ENCODE peak calls at places on chromosomes 2 and 18, in five cellular contexts. T is H9, N is mesenchymal stem cell, F is IMR-90, O is neuronal stem cell. J is an unnamed sample.

GRCh38 chr2:65630643-65631042 is 198.2 kb upstream of the SPRED2 start:
- DNase-seq in T (no peak), N (peak), F (peak), O (no peak), J (peak)

GRCh38 chr18:73511751-73512525 is 635.7 kb downstream of the FBXO15 start:
- DNase-seq in T (no peak), N (peak), F (peak), O (no peak), J (no peak)

GRCh38 chr18:74288730-74289129 is 3.0 kb downstream of the CYB5A start:
- DNase-seq in T (no peak), N (peak), F (no peak), O (no peak), J (peak)

GRCh38 chr2:8138923-8139667 is 542.8 kb upstream of the ID2 start:
- DNase-seq in T (no peak), N (peak), F (peak), O (no peak), J (no peak)

GRCh38 chr18:9681217-9681616 is 26.9 kb upstream of the RAB31 start:
- DNase-seq in T (no peak), N (no peak), F (no peak), O (no peak), J (no peak)

GRCh38 chr2:185142677-185143076 is 544.3 kb downstream of the ZNF804A start:
- DNase-seq in T (no peak), N (no peak), F (no peak), O (no peak), J (no peak)

GRCh38 chr2:190343170-190343499 is 254 bp upstream of the INPP1 start:
- DNase-seq in T (peak), N (no peak), F (no peak), O (no peak), J (peak)

GRCh38 chr2:37376421-37377186 is 32.2 kb downstream of the QPCT start:
- DNase-seq in T (no peak), N (no peak), F (peak), O (no peak), J (no peak)

GRCh38 chr2:127536707-127537106 is 1.2 kb downstream of the MYO7B start:
- DNase-seq in T (no peak), N (no peak), F (no peak), O (no peak), J (no peak)

GRCh38 chr2:201116115-201116958 is at the start of gene CFLAR:
- DNase-seq in T (peak), N (peak), F (peak), O (no peak), J (peak)

GRCh38 chr2:172995323-172996244 is 80.1 kb upstream of the MAP3K20 start:
- DNase-seq in T (no peak), N (peak), F (peak), O (no peak), J (peak)

GRCh38 chr2:225272173-225272572 is 127.3 kb upstream of the NYAP2 start:
- DNase-seq in T (no peak), N (no peak), F (no peak), O (no peak), J (no peak)

GRCh38 chr18:286515-287310 is 18.9 kb upstream of the THOC1 start:
- DNase-seq in T (no peak), N (peak), F (peak), O (no peak), J (no peak)

GRCh38 chr2:74290066-74290465 is 53.1 kb downstream of the SLC4A5 start:
- DNase-seq in T (no peak), N (no peak), F (no peak), O (no peak), J (peak)

GRCh38 chr2:49186050-49186648 is 31.8 kb upstream of the FSHR start:
- DNase-seq in T (no peak), N (no peak), F (no peak), O (no peak), J (no peak)

GRCh38 chr18:38940863-38941531 is 1375.4 kb upstream of the CELF4 start:
- DNase-seq in T (no peak), N (peak), F (peak), O (no peak), J (peak)

GRCh38 chr2:188963738-188964137 is 10.4 kb upstream of the COL3A1 start:
- DNase-seq in T (no peak), N (peak), F (no peak), O (no peak), J (no peak)

GRCh38 chr2:55395724-55396605 is 23.7 kb downstream of the CCDC88A start:
- DNase-seq in T (no peak), N (no peak), F (no peak), O (no peak), J (no peak)

GRCh38 chr2:227406177-227407031 is 18.7 kb upstream of the SCYGR1 start:
- DNase-seq in T (peak), N (peak), F (peak), O (peak), J (peak)

GRCh38 chr18:43161528-43161927 is 46.0 kb upstream of the RIT2 start:
- DNase-seq in T (no peak), N (peak), F (peak), O (no peak), J (no peak)

GRCh38 chr2:72140621-72140960 is 7.1 kb downstream of the CYP26B1 start:
- DNase-seq in T (no peak), N (no peak), F (no peak), O (no peak), J (no peak)

GRCh38 chr2:38823386-38823785 is 45.4 kb downstream of the GEMIN6 start:
- DNase-seq in T (no peak), N (no peak), F (no peak), O (no peak), J (no peak)

GRCh38 chr2:242051440-242051839 is 181.9 kb downstream of the RTP5 start:
- DNase-seq in T (no peak), N (no peak), F (no peak), O (no peak), J (no peak)

GRCh38 chr18:53416985-53417384 is 807.5 kb downstream of the MBD2 start:
- DNase-seq in T (no peak), N (peak), F (no peak), O (peak), J (peak)

GRCh38 chr2:191824403-191824802 is 22.5 kb downstream of the CAVIN2 start:
- DNase-seq in T (no peak), N (no peak), F (peak), O (no peak), J (no peak)

GRCh38 chr2:69013837-69014796 is 1.1 kb downstream of the ANTXR1 start:
- DNase-seq in T (no peak), N (peak), F (peak), O (no peak), J (peak)
- H2BK15ac ChIP-seq in T (no peak), N (peak), F (no peak), O (no peak), J (no peak)

GRCh38 chr2:25673170-25674002 is at the start of gene DTNB:
- DNase-seq in T (peak), N (peak), F (peak), O (peak), J (peak)
- H2BK15ac ChIP-seq in T (no peak), N (peak), F (no peak), O (peak), J (no peak)

DNA sequence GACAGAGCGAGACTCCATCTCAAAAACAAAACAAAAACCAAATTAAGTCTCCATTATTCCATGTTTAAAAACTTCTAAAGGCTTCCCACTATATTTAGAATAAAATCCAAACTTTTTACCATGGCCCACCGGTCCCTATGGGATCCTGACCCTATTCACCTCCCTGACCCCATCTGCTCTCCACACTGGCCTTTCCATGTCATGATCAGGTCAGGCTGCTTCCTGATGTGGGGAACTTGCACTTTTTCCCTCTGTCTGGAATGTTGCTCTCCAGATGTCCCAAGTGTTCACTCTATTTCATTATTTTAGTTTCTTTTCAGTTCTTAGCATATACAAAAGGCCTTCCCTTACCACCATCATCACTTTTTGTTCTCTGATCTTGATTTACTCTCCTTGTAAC is 7.5 kb upstream of the MTA3 start:
- DNase-seq in T (no peak), N (peak), F (no peak), O (no peak), J (no peak)
- H2BK15ac ChIP-seq in T (no peak), N (no peak), F (no peak), O (no peak), J (no peak)

GRCh38 chr2:235229236-235229635 is 264.6 kb upstream of the AGAP1 start:
- DNase-seq in T (no peak), N (no peak), F (no peak), O (no peak), J (no peak)
- H2BK15ac ChIP-seq in T (no peak), N (no peak), F (no peak), O (no peak), J (no peak)

GRCh38 chr18:63309422-63309821 is 10.1 kb downstream of the BCL2 start:
- DNase-seq in T (no peak), N (no peak), F (no peak), O (no peak), J (no peak)

GRCh38 chr18:63306819-63307554 is 12.6 kb downstream of the BCL2 start:
- DNase-seq in T (no peak), N (no peak), F (no peak), O (no peak), J (no peak)

GRCh38 chr18:63306249-63306648 is 13.3 kb downstream of the BCL2 start:
- DNase-seq in T (no peak), N (no peak), F (no peak), O (no peak), J (no peak)

GRCh38 chr18:63311481-63312409 is 7.8 kb downstream of the BCL2 start:
- DNase-seq in T (no peak), N (no peak), F (no peak), O (no peak), J (no peak)

GRCh38 chr18:63307555-63308200 is 11.9 kb downstream of the BCL2 start:
- DNase-seq in T (no peak), N (peak), F (no peak), O (no peak), J (no peak)
- H2BK15ac ChIP-seq in T (no peak), N (no peak), F (no peak), O (no peak), J (no peak)

GRCh38 chr2:232376260-232376659 is 2.3 kb upstream of the ALPP start:
- DNase-seq in T (no peak), N (no peak), F (no peak), O (no peak), J (no peak)
- H2BK15ac ChIP-seq in T (no peak), N (no peak), F (no peak), O (no peak), J (no peak)

GRCh38 chr2:231706731-231707624 is 1.3 kb upstream of the PTMA start:
- DNase-seq in T (peak), N (peak), F (peak), O (peak), J (peak)
- H2BK15ac ChIP-seq in T (no peak), N (peak), F (peak), O (peak), J (no peak)